ENCODE peak calls at places on chromosomes 7 and 10, in four cellular contexts. One of them, this sample, is unnamed. For H3K4me1, the result is how much of the 10 kb centered on the place peaks cover.

GRCh38 chr10:109022417-109023049 is 900.8 kb downstream of the XPNPEP1 start:
- DNase-seq in body of pancreas: no peak
- DNase-seq in gastrocnemius medialis: no peak
- DNase-seq in spleen: no peak
- DNase-seq in this sample: no peak

GRCh38 chr7:45658716-45659495 is 84.7 kb downstream of the ADCY1 start:
- DNase-seq in body of pancreas: no peak
- DNase-seq in spleen: no peak
- DNase-seq in gastrocnemius medialis: no peak
- DNase-seq in this sample: no peak

GRCh38 chr7:4842302-4843064 is 19.3 kb downstream of the PAPOLB start:
- DNase-seq in gastrocnemius medialis: no peak
- DNase-seq in spleen: peak
- DNase-seq in body of pancreas: peak
- DNase-seq in this sample: no peak

GRCh38 chr7:80908360-80908797 is 10.5 kb downstream of the SEMA3C start:
- DNase-seq in spleen: no peak
- DNase-seq in body of pancreas: no peak
- DNase-seq in gastrocnemius medialis: no peak
- DNase-seq in this sample: no peak

GRCh38 chr7:158812684-158813083 is 16.6 kb downstream of the ESYT2 start:
- DNase-seq in gastrocnemius medialis: no peak
- DNase-seq in spleen: no peak
- DNase-seq in body of pancreas: no peak
- DNase-seq in this sample: no peak

GRCh38 chr7:5796076-5796475 is 14.6 kb upstream of the RNF216 start:
- DNase-seq in body of pancreas: no peak
- DNase-seq in gastrocnemius medialis: no peak
- DNase-seq in spleen: no peak
- DNase-seq in this sample: no peak

GRCh38 chr10:125484035-125484732 is 198.8 kb downstream of the TEX36 start:
- DNase-seq in spleen: no peak
- DNase-seq in gastrocnemius medialis: no peak
- DNase-seq in body of pancreas: no peak
- DNase-seq in this sample: no peak

GRCh38 chr7:7178906-7179305 is 3.4 kb upstream of the C1GALT1 start:
- DNase-seq in gastrocnemius medialis: no peak
- DNase-seq in spleen: no peak
- DNase-seq in body of pancreas: no peak
- DNase-seq in this sample: no peak

GRCh38 chr10:33365871-33366411 is 31.5 kb upstream of the NRP1 start:
- DNase-seq in spleen: no peak
- DNase-seq in gastrocnemius medialis: no peak
- DNase-seq in body of pancreas: no peak
- DNase-seq in this sample: no peak

GRCh38 chr7:129343099-129343700 is 91.0 kb upstream of the STRIP2 start:
- DNase-seq in gastrocnemius medialis: peak
- DNase-seq in body of pancreas: no peak
- DNase-seq in spleen: no peak
- DNase-seq in this sample: no peak

GRCh38 chr7:43791-44540 is 148.4 kb upstream of the FAM20C start:
- DNase-seq in spleen: peak
- DNase-seq in gastrocnemius medialis: no peak
- DNase-seq in body of pancreas: no peak
- DNase-seq in this sample: no peak

GRCh38 chr10:71766717-71767419 is 6.5 kb downstream of the VSIR start:
- DNase-seq in body of pancreas: peak
- DNase-seq in spleen: peak
- DNase-seq in gastrocnemius medialis: no peak
- DNase-seq in this sample: peak

GRCh38 chr7:140512317-140513000 is 33.2 kb upstream of the MKRN1 start:
- DNase-seq in gastrocnemius medialis: no peak
- DNase-seq in spleen: no peak
- DNase-seq in body of pancreas: peak
- DNase-seq in this sample: no peak

GRCh38 chr7:38731195-38731594 is 100.0 kb upstream of the AMPH start:
- DNase-seq in spleen: no peak
- DNase-seq in body of pancreas: no peak
- DNase-seq in gastrocnemius medialis: no peak
- DNase-seq in this sample: no peak

GRCh38 chr10:121655254-121656142 is 57.3 kb upstream of the FGFR2 start:
- DNase-seq in spleen: no peak
- DNase-seq in body of pancreas: no peak
- DNase-seq in gastrocnemius medialis: no peak
- DNase-seq in this sample: no peak

GRCh38 chr7:53351681-53352080 is 316.2 kb downstream of the POM121L12 start:
- DNase-seq in gastrocnemius medialis: no peak
- DNase-seq in body of pancreas: no peak
- DNase-seq in spleen: no peak
- DNase-seq in this sample: no peak

GRCh38 chr10:17669185-17669872 is 25.4 kb downstream of the STAM start:
- DNase-seq in spleen: no peak
- DNase-seq in body of pancreas: no peak
- DNase-seq in gastrocnemius medialis: no peak
- DNase-seq in this sample: no peak

GRCh38 chr10:16847644-16848043 is 30.4 kb upstream of the RSU1 start:
- DNase-seq in spleen: no peak
- DNase-seq in body of pancreas: no peak
- DNase-seq in gastrocnemius medialis: no peak
- DNase-seq in this sample: no peak

GRCh38 chr10:22252286-22252800 is 34.5 kb upstream of the EBLN1 start:
- DNase-seq in spleen: peak
- DNase-seq in body of pancreas: peak
- DNase-seq in gastrocnemius medialis: no peak
- DNase-seq in this sample: peak

GRCh38 chr10:22251751-22252285 is 34.0 kb upstream of the EBLN1 start:
- DNase-seq in spleen: peak
- DNase-seq in body of pancreas: peak
- DNase-seq in gastrocnemius medialis: peak
- DNase-seq in this sample: peak

GRCh38 chr10:22252801-22253577 is 35.2 kb upstream of the EBLN1 start:
- DNase-seq in body of pancreas: peak
- DNase-seq in spleen: peak
- DNase-seq in gastrocnemius medialis: no peak
- DNase-seq in this sample: peak

GRCh38 chr10:22253578-22253882 is 35.7 kb upstream of the EBLN1 start:
- DNase-seq in body of pancreas: peak
- DNase-seq in gastrocnemius medialis: no peak
- DNase-seq in spleen: peak
- DNase-seq in this sample: peak

GRCh38 chr10:22250897-22251605 is 33.2 kb upstream of the EBLN1 start:
- DNase-seq in spleen: no peak
- DNase-seq in gastrocnemius medialis: no peak
- DNase-seq in body of pancreas: no peak
- DNase-seq in this sample: no peak
- H3K4me3 ChIP-seq in spleen: peak
- H3K4me3 ChIP-seq in gastrocnemius medialis: peak
- H3K4me3 ChIP-seq in body of pancreas: no peak
- H3K4me3 ChIP-seq in this sample: peak

GRCh38 chr7:151926336-151926712 is 29.9 kb upstream of the GALNTL5 start:
- DNase-seq in body of pancreas: no peak
- DNase-seq in spleen: peak
- DNase-seq in gastrocnemius medialis: no peak
- DNase-seq in this sample: no peak
- TF ChIP-seq POLR2A in body of pancreas: no peak
- TF ChIP-seq POLR2A in spleen: no peak
- TF ChIP-seq POLR2A in gastrocnemius medialis: no peak
- TF ChIP-seq POLR2A in this sample: no peak

GRCh38 chr7:55107946-55108345 is 89.1 kb downstream of the EGFR start:
- DNase-seq in spleen: no peak
- DNase-seq in gastrocnemius medialis: no peak
- DNase-seq in body of pancreas: no peak
- DNase-seq in this sample: no peak
- H3K4me1 ChIP-seq in spleen: under half
- H3K4me1 ChIP-seq in gastrocnemius medialis: under half
- H3K4me1 ChIP-seq in body of pancreas: under half
- H3K4me1 ChIP-seq in this sample: under half

GRCh38 chr10:21514101-21514807 is 11.2 kb downstream of the SKIDA1 start:
- DNase-seq in body of pancreas: no peak
- DNase-seq in spleen: no peak
- DNase-seq in gastrocnemius medialis: no peak
- DNase-seq in this sample: no peak

GRCh38 chr10:21515581-21516269 is 9.8 kb downstream of the SKIDA1 start:
- DNase-seq in body of pancreas: no peak
- DNase-seq in gastrocnemius medialis: no peak
- DNase-seq in spleen: no peak
- DNase-seq in this sample: no peak

GRCh38 chr10:21513035-21513434 is 12.4 kb downstream of the SKIDA1 start:
- DNase-seq in body of pancreas: no peak
- DNase-seq in gastrocnemius medialis: no peak
- DNase-seq in spleen: no peak
- DNase-seq in this sample: no peak

GRCh38 chr10:21516270-21517131 is 9.0 kb downstream of the SKIDA1 start:
- DNase-seq in spleen: peak
- DNase-seq in body of pancreas: peak
- DNase-seq in gastrocnemius medialis: peak
- DNase-seq in this sample: no peak

DNA sequence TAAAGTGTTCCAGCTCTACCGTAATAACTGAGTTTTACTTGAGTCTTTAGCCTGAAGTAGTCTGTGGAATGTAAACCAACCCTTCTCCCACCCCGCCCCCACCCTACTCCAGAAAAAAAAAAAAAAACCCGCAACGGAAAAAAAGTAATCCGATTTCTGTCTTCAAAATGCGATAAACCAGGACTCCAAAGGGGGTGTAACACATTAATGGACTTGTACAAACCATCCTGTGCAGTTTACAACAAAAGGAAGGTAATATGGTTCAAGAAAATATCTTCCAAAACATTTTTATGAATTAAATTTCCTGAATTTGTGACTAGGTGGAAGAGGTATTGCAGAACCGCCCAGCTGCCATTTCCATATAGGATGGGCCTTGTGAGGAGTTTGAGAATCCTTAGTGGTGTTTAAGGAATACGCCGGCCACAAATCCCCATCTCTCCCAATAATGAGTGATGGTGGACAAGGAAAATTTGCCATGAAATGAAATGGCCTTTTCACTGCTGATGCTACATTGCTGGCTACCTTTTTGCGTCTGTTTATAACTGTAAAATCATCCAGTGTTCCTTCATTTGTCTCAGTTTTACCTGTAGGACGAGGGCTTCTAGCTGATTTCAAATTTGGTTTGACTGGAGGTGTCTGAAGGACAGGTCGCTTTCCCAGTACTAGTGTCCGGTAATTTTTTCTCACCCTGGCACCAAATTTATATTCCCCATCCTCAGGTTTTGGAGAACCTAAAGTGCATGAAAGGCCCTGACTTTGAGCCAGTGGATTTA is 10.5 kb downstream of the SKIDA1 start:
- DNase-seq in spleen: no peak
- DNase-seq in gastrocnemius medialis: no peak
- DNase-seq in body of pancreas: no peak
- DNase-seq in this sample: no peak
- H3K4me3 ChIP-seq in spleen: no peak
- H3K4me3 ChIP-seq in gastrocnemius medialis: no peak
- H3K4me3 ChIP-seq in body of pancreas: no peak
- H3K4me3 ChIP-seq in this sample: no peak

DNA sequence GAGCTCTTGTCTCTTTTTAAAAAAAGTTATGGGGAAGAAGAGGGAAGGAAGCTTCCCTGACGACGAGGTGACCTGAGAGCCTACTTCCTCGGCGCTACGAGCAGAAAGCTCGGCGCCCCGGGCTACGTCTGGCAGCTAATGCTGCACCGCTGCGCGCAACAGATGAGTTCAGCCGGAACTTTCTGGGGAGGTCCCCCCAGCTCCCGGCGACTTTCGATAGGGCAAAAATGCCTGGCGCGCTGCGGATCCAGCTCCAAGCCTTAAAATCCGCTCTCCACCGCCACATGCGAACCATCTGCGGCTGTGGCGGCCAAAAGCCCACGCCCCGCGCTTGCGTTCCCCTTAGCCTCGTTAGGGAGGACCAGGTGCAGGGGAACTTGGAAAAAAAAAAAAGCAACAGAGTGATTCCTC is 620 bp downstream of the P4HA1 start:
- DNase-seq in gastrocnemius medialis: peak
- DNase-seq in body of pancreas: peak
- DNase-seq in spleen: peak
- DNase-seq in this sample: peak
- TF ChIP-seq POLR2A in gastrocnemius medialis: no peak
- TF ChIP-seq POLR2A in body of pancreas: no peak
- TF ChIP-seq POLR2A in spleen: no peak
- TF ChIP-seq POLR2A in this sample: no peak